ENCODE peak calls at places on chromosomes 7 and 10, in eight cellular contexts. I is brain microvascular endothelial cell, K is thoracic aorta, A is hepatocyte, D is stomach, Z is NB4, Q is body of pancreas, J is A549. Y is an unnamed sample.

GRCh38 chr10:27242951-27243551 is 2.5 kb upstream of the ACBD5 start:
- DNase-seq in I (peak), K (no peak), A (peak), D (peak), Z (peak), Q (peak), J (peak), Y (peak)

GRCh38 chr7:51256244-51256781 is 60.3 kb downstream of the COBL start:
- DNase-seq in I (no peak), K (no peak), A (no peak), D (no peak), Z (no peak), Q (no peak), J (no peak), Y (no peak)

GRCh38 chr10:27030060-27030459 is 70.2 kb downstream of the ANKRD26 start:
- DNase-seq in I (no peak), K (no peak), A (no peak), D (no peak), Z (no peak), Q (no peak), J (no peak), Y (no peak)

GRCh38 chr7:25084826-25085225 is 40.2 kb downstream of the CYCS start:
- DNase-seq in I (no peak), K (no peak), A (peak), D (no peak), Z (no peak), Q (no peak), J (no peak), Y (no peak)

GRCh38 chr10:117249493-117250093 is 8.7 kb downstream of the SLC18A2 start:
- DNase-seq in I (no peak), K (no peak), A (no peak), D (no peak), Z (no peak), Q (no peak), J (no peak), Y (no peak)

GRCh38 chr10:84370268-84370667 is 41.9 kb downstream of the CCSER2 start:
- DNase-seq in I (no peak), K (no peak), A (no peak), D (no peak), Z (no peak), Q (no peak), J (no peak), Y (no peak)

GRCh38 chr10:75544381-75544780 is 113.0 kb downstream of the LRMDA start:
- DNase-seq in I (no peak), K (no peak), A (no peak), D (no peak), Z (peak), Q (no peak), J (no peak), Y (no peak)

GRCh38 chr10:111956841-111957240 is 226.7 kb downstream of the GPAM start:
- DNase-seq in I (no peak), K (no peak), A (no peak), D (no peak), Z (no peak), Q (no peak), J (no peak), Y (no peak)

GRCh38 chr7:45215611-45216062 is 58.0 kb downstream of the RAMP3 start:
- DNase-seq in I (no peak), K (no peak), A (no peak), D (no peak), Z (no peak), Q (peak), J (no peak), Y (no peak)

GRCh38 chr7:51647931-51648351 is 331.3 kb upstream of the COBL start:
- DNase-seq in I (no peak), K (no peak), A (peak), D (peak), Z (no peak), Q (peak), J (no peak), Y (no peak)

GRCh38 chr10:74542077-74542476 is 284.3 kb upstream of the KAT6B start:
- DNase-seq in I (peak), K (no peak), A (peak), D (no peak), Z (peak), Q (no peak), J (no peak), Y (peak)

GRCh38 chr7:69110450-69111050 is 487.7 kb upstream of the AUTS2 start:
- DNase-seq in I (no peak), K (no peak), A (no peak), D (no peak), Z (no peak), Q (no peak), J (no peak), Y (no peak)

GRCh38 chr7:134636008-134636449 is 10.6 kb upstream of the BPGM start:
- DNase-seq in I (no peak), K (no peak), A (no peak), D (no peak), Z (no peak), Q (no peak), J (no peak), Y (no peak)

GRCh38 chr7:142808802-142809583 is 38.2 kb downstream of the PRSS2 start:
- DNase-seq in I (peak), K (no peak), A (no peak), D (peak), Z (peak), Q (peak), J (no peak), Y (no peak)

GRCh38 chr7:2120251-2120660 is 112.5 kb downstream of the MAD1L1 start:
- DNase-seq in I (no peak), K (no peak), A (no peak), D (peak), Z (no peak), Q (no peak), J (no peak), Y (no peak)

GRCh38 chr10:9244880-9245279 is 1190.4 kb downstream of the GATA3 start:
- DNase-seq in I (no peak), K (no peak), A (no peak), D (no peak), Z (no peak), Q (no peak), J (no peak), Y (no peak)

GRCh38 chr7:13115157-13115772 is 427.8 kb downstream of the ARL4A start:
- DNase-seq in I (no peak), K (no peak), A (peak), D (no peak), Z (no peak), Q (no peak), J (no peak), Y (peak)

GRCh38 chr7:6181136-6181535 is 91.3 kb downstream of the CYTH3 start:
- DNase-seq in I (no peak), K (no peak), A (no peak), D (no peak), Z (peak), Q (no peak), J (no peak), Y (no peak)

GRCh38 chr7:120272261-120272895 is 597 bp upstream of the KCND2 start:
- DNase-seq in I (peak), K (no peak), A (peak), D (no peak), Z (peak), Q (peak), J (peak), Y (peak)

GRCh38 chr10:44834131-44834530 is 77.0 kb upstream of the TMEM72 start:
- DNase-seq in I (no peak), K (no peak), A (no peak), D (no peak), Z (no peak), Q (no peak), J (no peak), Y (no peak)

GRCh38 chr10:14158575-14158974 is 172.1 kb downstream of the FRMD4A start:
- DNase-seq in I (no peak), K (no peak), A (no peak), D (no peak), Z (no peak), Q (no peak), J (no peak), Y (no peak)

GRCh38 chr10:65940105-65940504 is 985.7 kb upstream of the LRRTM3 start:
- DNase-seq in I (no peak), K (no peak), A (no peak), D (no peak), Z (no peak), Q (no peak), J (no peak), Y (no peak)

GRCh38 chr7:91852263-91852741 is 28.2 kb downstream of the MTERF1 start:
- DNase-seq in I (peak), K (no peak), A (peak), D (no peak), Z (peak), Q (no peak), J (no peak), Y (peak)

GRCh38 chr7:4631664-4632171 is 50.4 kb upstream of the FOXK1 start:
- DNase-seq in I (peak), K (peak), A (peak), D (peak), Z (peak), Q (peak), J (peak), Y (peak)

GRCh38 chr10:5447071-5447470 is 34.7 kb downstream of the NET1 start:
- DNase-seq in I (no peak), K (no peak), A (no peak), D (no peak), Z (no peak), Q (no peak), J (no peak), Y (no peak)

GRCh38 chr10:13848530-13849425 is 262.0 kb downstream of the PRPF18 start:
- DNase-seq in I (no peak), K (no peak), A (no peak), D (no peak), Z (no peak), Q (no peak), J (no peak), Y (no peak)

GRCh38 chr10:69968830-69969229 is 83.8 kb upstream of the MACROH2A2 start:
- DNase-seq in I (no peak), K (no peak), A (peak), D (peak), Z (peak), Q (no peak), J (no peak), Y (peak)

GRCh38 chr7:45590679-45591057 is 16.5 kb downstream of the ADCY1 start:
- DNase-seq in I (no peak), K (no peak), A (no peak), D (peak), Z (no peak), Q (no peak), J (no peak), Y (no peak)

GRCh38 chr7:155612658-155613057 is 31.8 kb upstream of the RBM33 start:
- DNase-seq in I (no peak), K (no peak), A (no peak), D (no peak), Z (no peak), Q (no peak), J (no peak), Y (no peak)

GRCh38 chr10:118255355-118255754 is 86.8 kb downstream of the FAM204A start:
- DNase-seq in I (no peak), K (no peak), A (no peak), D (no peak), Z (no peak), Q (no peak), J (no peak), Y (no peak)

GRCh38 chr10:45443101-45444009 is 69.3 kb downstream of the ALOX5 start:
- DNase-seq in I (no peak), K (no peak), A (no peak), D (no peak), Z (no peak), Q (no peak), J (no peak), Y (no peak)

GRCh38 chr7:137078781-137079180 is 210.3 kb downstream of the CHRM2 start:
- DNase-seq in I (no peak), K (no peak), A (no peak), D (no peak), Z (no peak), Q (no peak), J (no peak), Y (no peak)

GRCh38 chr7:152202056-152202455 is 176.6 kb downstream of the GALNT11 start:
- DNase-seq in I (no peak), K (no peak), A (no peak), D (no peak), Z (no peak), Q (no peak), J (no peak), Y (peak)

DNA sequence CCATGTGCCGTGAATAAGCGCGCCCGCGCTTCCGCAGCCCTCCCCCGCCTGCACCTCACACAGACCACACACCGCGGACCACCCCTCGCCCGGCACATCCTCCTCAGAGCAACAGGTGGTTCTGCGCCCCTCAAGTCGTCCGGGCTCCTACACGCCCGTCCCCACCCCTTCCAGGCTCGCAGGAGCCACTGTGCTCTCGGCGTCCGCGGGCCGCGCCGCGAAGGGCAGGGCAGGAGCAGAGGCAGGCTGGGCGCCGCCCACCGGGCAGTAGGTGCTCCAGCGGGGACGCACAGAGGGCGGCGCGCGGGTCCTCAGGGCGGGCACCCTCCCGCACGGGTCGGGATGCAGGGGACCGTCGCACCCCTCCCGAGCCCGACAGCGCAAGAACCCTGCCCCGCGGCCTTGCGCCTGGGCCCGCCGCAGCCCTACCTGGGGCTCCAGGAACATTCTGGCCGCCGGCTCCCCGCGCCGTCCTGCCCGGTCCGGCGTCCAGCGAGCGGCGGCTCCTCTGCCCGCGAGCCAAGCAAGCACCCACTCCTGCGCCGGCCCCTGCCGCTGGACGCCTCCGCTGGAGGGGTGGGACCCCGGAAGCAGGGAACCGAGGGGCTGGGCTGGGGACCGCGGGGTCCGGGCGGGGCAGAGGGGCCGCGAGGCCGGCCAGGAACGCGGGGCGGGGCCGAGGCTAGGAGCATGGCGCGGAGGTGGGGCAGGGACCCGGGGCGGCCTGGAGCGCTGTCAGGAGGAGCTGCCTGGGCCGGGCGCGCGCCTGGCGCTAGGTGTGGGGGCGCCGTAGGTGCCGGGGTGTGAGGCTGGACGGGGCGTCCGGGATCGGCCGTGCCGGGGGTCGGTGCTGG is 37.4 kb downstream of the RASGEF1A start:
- DNase-seq in I (no peak), K (no peak), A (peak), D (no peak), Z (no peak), Q (peak), J (peak), Y (no peak)
- H3K4me3 ChIP-seq in I (no peak), K (peak), A (peak), D (peak), Z (no peak), Q (no peak), J (peak), Y (no peak)

GRCh38 chr10:89245802-89246201 is 5.8 kb downstream of the LIPA start:
- DNase-seq in I (no peak), K (no peak), A (no peak), D (no peak), Z (no peak), Q (no peak), J (no peak), Y (no peak)
- TF ChIP-seq CTCF in I (no peak), K (no peak), A (no peak), D (no peak), Z (no peak), Q (no peak), J (no peak), Y (no peak)

DNA sequence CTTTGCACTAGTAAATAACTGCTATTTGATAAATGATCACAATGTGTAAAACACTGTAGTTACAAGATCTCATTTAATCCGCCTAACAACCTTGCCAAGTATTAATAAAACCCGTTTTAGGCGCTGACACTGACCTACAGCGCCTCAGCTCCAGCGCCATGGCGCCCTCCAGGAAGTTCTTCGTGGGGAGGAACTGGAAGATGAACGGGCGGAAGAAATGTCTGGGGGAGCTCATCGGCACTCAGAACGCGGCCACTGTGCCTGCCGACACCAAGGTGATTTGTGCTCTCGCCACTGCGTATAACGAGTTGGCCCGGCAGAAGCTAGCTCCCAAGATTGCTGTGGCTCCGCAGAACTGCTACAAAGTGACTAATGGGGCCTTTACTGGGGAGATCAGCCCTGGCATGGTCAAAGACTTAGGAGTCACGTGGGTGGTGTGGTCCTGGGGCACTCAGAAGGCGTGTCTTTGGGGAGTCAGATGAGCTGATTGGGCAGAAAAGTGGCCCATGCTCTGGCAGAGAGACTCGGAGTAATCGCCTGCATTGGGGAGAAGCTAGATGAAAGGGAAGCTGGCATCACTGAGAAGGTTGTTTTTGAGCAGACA is 1.1 kb upstream of the TNPO3 start:
- DNase-seq in I (no peak), K (no peak), A (no peak), D (no peak), Z (no peak), Q (no peak), J (no peak), Y (no peak)
- H3K4me3 ChIP-seq in I (no peak), K (peak), A (no peak), D (peak), Z (peak), Q (no peak), J (peak), Y (peak)

GRCh38 chr7:56219017-56219416 is 102.8 kb upstream of the NUPR2 start:
- DNase-seq in I (no peak), K (no peak), A (no peak), D (no peak), Z (no peak), Q (no peak), J (no peak), Y (no peak)
- TF ChIP-seq CTCF in I (no peak), K (no peak), A (no peak), D (no peak), Z (no peak), Q (no peak), J (no peak), Y (no peak)

Y was measured in foreskin fibroblast.